ENCODE peak calls at places on chromosome 21, in five cellular contexts. P is activated naive CD4-positive, alpha-beta T cell treated with anti-CD3 and anti-CD28 coated beads for 36 hours; O is HCT116; Y is skeletal muscle cell; V is effector memory CD8-positive, alpha-beta T cell. G is an unnamed sample.

GRCh38 chr21:42939581-42940413 is 14.4 kb upstream of the ERVH48-1 start:
- DNase-seq in P (no peak), O (no peak), Y (peak; percentile 96), V (no peak), G (no peak)

GRCh38 chr21:45018131-45019075 is 56.0 kb upstream of the ADARB1 start:
- DNase-seq in P (no peak), O (no peak), Y (no peak), V (no peak), G (no peak)

GRCh38 chr21:8998946-8999681 is 1522.3 kb upstream of the TPTE start:
- DNase-seq in P (no peak), O (no peak), Y (no peak), V (no peak), G (no peak)

GRCh38 chr21:37060296-37060695 is 12.6 kb downstream of the PIGP start:
- DNase-seq in P (peak; percentile 40), O (peak; percentile 82), Y (peak; percentile 96), V (no peak), G (peak; percentile 43)

GRCh38 chr21:45386728-45387371 is 18.1 kb upstream of the COL18A1 start:
- DNase-seq in P (no peak), O (no peak), Y (peak; percentile 80), V (no peak), G (no peak)

GRCh38 chr21:46409641-46410406 is 48.9 kb upstream of the DIP2A start:
- DNase-seq in P (no peak), O (no peak), Y (no peak), V (no peak), G (no peak)

GRCh38 chr21:35138665-35139381 is 89.7 kb upstream of the RUNX1 start:
- DNase-seq in P (peak; percentile 87), O (peak; percentile 93), Y (peak; percentile 72), V (peak; percentile 22), G (peak; percentile 79)

GRCh38 chr21:26776320-26777021 is 68.7 kb downstream of the ADAMTS1 start:
- DNase-seq in P (no peak), O (no peak), Y (peak; percentile 41), V (no peak), G (no peak)

GRCh38 chr21:24045775-24046215 is 1561.5 kb downstream of the MRPL39 start:
- DNase-seq in P (peak; percentile 43), O (no peak), Y (peak; percentile 99), V (no peak), G (peak; percentile 19)

GRCh38 chr21:41966341-41966833 is 12.6 kb upstream of the C2CD2 start:
- DNase-seq in P (no peak), O (no peak), Y (no peak), V (no peak), G (no peak)

GRCh38 chr21:41029573-41029972 is 138.4 kb upstream of the BACE2 start:
- DNase-seq in P (no peak), O (no peak), Y (no peak), V (no peak), G (no peak)

G was measured in activated CD4-positive, alpha-beta memory T cell treated with anti-CD3 and anti-CD28 coated beads for 36 hours.